ENCODE peak calls at places on chromosome 1, in five cellular contexts. J is brain microvascular endothelial cell, E is body of pancreas, Y is neural progenitor cell, A is AG04450. D is an unnamed sample.

GRCh38 chr1:154623358-154623757 is 15.4 kb upstream of the ADAR start:
- DNase-seq in A (no peak), E (peak), Y (no peak), J (no peak), D (no peak)

GRCh38 chr1:215005656-215006335 is 76.7 kb upstream of the KCNK2 start:
- DNase-seq in Y (no peak), J (no peak), A (no peak), E (no peak), D (no peak)

GRCh38 chr1:101732221-101732620 is 264.5 kb downstream of the OLFM3 start:
- DNase-seq in J (no peak), Y (no peak), E (no peak), A (no peak), D (no peak)

GRCh38 chr1:208202333-208202987 is 41.7 kb downstream of the PLXNA2 start:
- DNase-seq in E (no peak), J (no peak), A (no peak), Y (peak), D (no peak)

GRCh38 chr1:232138044-232138443 is 491.9 kb downstream of the SIPA1L2 start:
- DNase-seq in J (no peak), E (no peak), A (no peak), Y (no peak), D (no peak)

GRCh38 chr1:79777481-79778219 is 771.1 kb upstream of the ADGRL4 start:
- DNase-seq in E (no peak), J (no peak), Y (no peak), A (no peak), D (no peak)

GRCh38 chr1:55938861-55939260 is 640.5 kb downstream of the PLPP3 start:
- DNase-seq in J (no peak), A (no peak), Y (no peak), E (no peak), D (no peak)

GRCh38 chr1:171221665-171222591 is 26.4 kb upstream of the FMO1 start:
- DNase-seq in E (no peak), A (no peak), J (peak), Y (no peak), D (no peak)

GRCh38 chr1:15344380-15344779 is 65.3 kb upstream of the EFHD2 start:
- DNase-seq in A (no peak), Y (no peak), J (no peak), E (no peak), D (no peak)

GRCh38 chr1:212396638-212397037 is 18.0 kb downstream of the PACC1 start:
- DNase-seq in J (no peak), Y (no peak), A (no peak), E (no peak), D (no peak)

GRCh38 chr1:178634445-178634844 is 90.6 kb upstream of the RALGPS2 start:
- DNase-seq in J (no peak), A (no peak), E (no peak), Y (no peak), D (no peak)

GRCh38 chr1:99965646-99966375 is 4.0 kb upstream of the SLC35A3 start:
- DNase-seq in A (no peak), Y (no peak), E (no peak), J (no peak), D (no peak)

GRCh38 chr1:193406901-193407300 is 220.5 kb upstream of the B3GALT2 start:
- DNase-seq in Y (peak), A (no peak), E (peak), J (peak), D (peak)

GRCh38 chr1:208291923-208292711 is 47.9 kb upstream of the PLXNA2 start:
- DNase-seq in Y (no peak), J (no peak), E (no peak), A (no peak), D (no peak)

GRCh38 chr1:234643111-234643849 is 33.3 kb upstream of the IRF2BP2 start:
- DNase-seq in J (no peak), E (peak), A (no peak), Y (no peak), D (no peak)

GRCh38 chr1:38991638-38992449 is 768 bp downstream of the AKIRIN1 start:
- DNase-seq in J (peak), A (no peak), Y (peak), E (peak), D (no peak)

GRCh38 chr1:109274533-109275476 is 8.1 kb downstream of the PSRC1 start:
- DNase-seq in E (peak), A (no peak), J (no peak), Y (no peak), D (no peak)

GRCh38 chr1:85465099-85465790 is at the start of gene DDAH1:
- DNase-seq in J (peak), E (peak), A (no peak), Y (peak), D (no peak)

GRCh38 chr1:23210351-23210785 is 6.9 kb downstream of the HTR1D start:
- DNase-seq in A (no peak), E (no peak), Y (peak), J (no peak), D (no peak)

GRCh38 chr1:212690816-212691403 is 8.7 kb downstream of the BATF3 start:
- DNase-seq in J (no peak), A (no peak), E (no peak), Y (no peak), D (no peak)

GRCh38 chr1:22896184-22896583 is 76.5 kb downstream of the LACTBL1 start:
- DNase-seq in J (no peak), E (no peak), A (no peak), Y (no peak), D (no peak)

GRCh38 chr1:208595745-208596144 is 351.6 kb upstream of the PLXNA2 start:
- DNase-seq in A (no peak), Y (no peak), E (no peak), J (peak), D (no peak)

GRCh38 chr1:76901158-76901767 is 34.0 kb downstream of the ST6GALNAC5 start:
- DNase-seq in A (peak), E (peak), Y (peak), J (peak), D (no peak)

GRCh38 chr1:12040457-12041051 is 21.3 kb downstream of the MIIP start:
- DNase-seq in E (no peak), Y (peak), A (peak), J (peak), D (peak)

GRCh38 chr1:42046772-42047552 is 106.2 kb upstream of the GUCA2B start:
- DNase-seq in Y (no peak), A (no peak), J (no peak), E (peak), D (no peak)

GRCh38 chr1:28354121-28354520 is 15.4 kb upstream of the PHACTR4 start:
- DNase-seq in Y (no peak), J (peak), E (peak), A (no peak), D (no peak)

GRCh38 chr1:104073463-104073902 is 323.8 kb downstream of the AMY1C start:
- DNase-seq in E (no peak), A (no peak), J (no peak), Y (no peak), D (no peak)

GRCh38 chr1:246579818-246580217 is 13.6 kb downstream of the CNST start:
- DNase-seq in A (no peak), Y (no peak), E (no peak), J (no peak), D (no peak)

GRCh38 chr1:58805716-58806571 is 22.1 kb upstream of the JUN start:
- DNase-seq in A (no peak), Y (no peak), J (no peak), E (no peak), D (no peak)

GRCh38 chr1:14742181-14742980 is 143.9 kb downstream of the KAZN start:
- DNase-seq in A (peak), Y (no peak), J (peak), E (no peak), D (peak)

GRCh38 chr1:203643213-203644045 is 16.8 kb downstream of the ATP2B4 start:
- DNase-seq in J (peak), Y (no peak), E (no peak), A (no peak), D (no peak)

GRCh38 chr1:205658943-205659581 is 21.2 kb downstream of the SLC45A3 start:
- DNase-seq in E (peak), J (peak), A (no peak), Y (peak), D (no peak)

GRCh38 chr1:57164584-57164983 is 198.8 kb upstream of the C8B start:
- DNase-seq in J (no peak), Y (no peak), A (no peak), E (no peak), D (no peak)

GRCh38 chr1:232613752-232614381 is 16.1 kb downstream of the SIPA1L2 start:
- DNase-seq in J (peak), E (no peak), A (peak), Y (no peak), D (peak)

GRCh38 chr1:186152227-186152944 is 222.7 kb downstream of the TPR start:
- DNase-seq in Y (peak), J (peak), E (no peak), A (peak), D (peak)

GRCh38 chr1:117780981-117781475 is 148.4 kb downstream of the GDAP2 start:
- DNase-seq in Y (no peak), E (no peak), A (no peak), J (no peak), D (no peak)

GRCh38 chr1:21259316-21260076 is 30.8 kb downstream of the ECE1 start:
- DNase-seq in Y (no peak), A (no peak), J (no peak), E (no peak), D (no peak)

GRCh38 chr1:21257431-21258135 is 32.7 kb downstream of the ECE1 start:
- DNase-seq in E (no peak), J (no peak), Y (no peak), A (no peak), D (no peak)

GRCh38 chr1:21260405-21261129 is 29.7 kb downstream of the ECE1 start:
- DNase-seq in E (no peak), J (no peak), A (no peak), Y (no peak), D (no peak)

GRCh38 chr1:21256776-21257175 is 33.5 kb downstream of the ECE1 start:
- DNase-seq in E (no peak), A (no peak), J (no peak), Y (no peak), D (no peak)

GRCh38 chr1:21258331-21259134 is 31.7 kb downstream of the ECE1 start:
- DNase-seq in J (no peak), E (no peak), A (no peak), Y (no peak), D (no peak)
- TF ChIP-seq CTCF in J (no peak), E (no peak), A (no peak), Y (no peak), D (no peak)

GRCh38 chr1:160129046-160129445 is 13.5 kb downstream of the ATP1A2 start:
- DNase-seq in A (no peak), E (no peak), Y (no peak), J (no peak), D (no peak)
- H3K4me3 ChIP-seq in A (no peak), E (no peak), Y (no peak), J (no peak), D (no peak)

GRCh38 chr1:226637147-226637935 is 88.8 kb downstream of the STUM start:
- DNase-seq in E (no peak), A (no peak), J (no peak), Y (peak), D (no peak)
- TF ChIP-seq CTCF in E (no peak), A (peak), J (peak), Y (peak), D (peak)

GRCh38 chr1:43552059-43552742 is 21.5 kb downstream of the PTPRF start:
- DNase-seq in E (peak), J (no peak), Y (no peak), A (no peak), D (no peak)

GRCh38 chr1:43551396-43551888 is 20.8 kb downstream of the PTPRF start:
- DNase-seq in Y (no peak), E (peak), J (no peak), A (no peak), D (no peak)

GRCh38 chr1:43552813-43553212 is 22.1 kb downstream of the PTPRF start:
- DNase-seq in A (no peak), Y (no peak), J (no peak), E (peak), D (peak)

GRCh38 chr1:43549921-43550597 is 19.4 kb downstream of the PTPRF start:
- DNase-seq in A (no peak), J (no peak), E (peak), Y (peak), D (no peak)

GRCh38 chr1:43550598-43551246 is 20.0 kb downstream of the PTPRF start:
- DNase-seq in Y (no peak), A (no peak), J (no peak), E (peak), D (no peak)
- H3K4me3 ChIP-seq in Y (peak), A (no peak), J (no peak), E (no peak), D (no peak)

GRCh38 chr1:150161747-150162581 is 12.2 kb downstream of the PLEKHO1 start:
- DNase-seq in Y (peak), A (no peak), E (no peak), J (no peak), D (no peak)

GRCh38 chr1:150164769-150165168 is 15.1 kb downstream of the PLEKHO1 start:
- DNase-seq in E (no peak), J (no peak), A (no peak), Y (no peak), D (no peak)

GRCh38 chr1:150162582-150162861 is 12.8 kb downstream of the PLEKHO1 start:
- DNase-seq in A (no peak), E (no peak), J (no peak), Y (no peak), D (no peak)

GRCh38 chr1:150164224-150164623 is 14.5 kb downstream of the PLEKHO1 start:
- DNase-seq in A (no peak), Y (no peak), J (no peak), E (peak), D (no peak)

GRCh38 chr1:150162862-150163706 is 13.4 kb downstream of the PLEKHO1 start:
- DNase-seq in J (peak), Y (peak), A (peak), E (peak), D (peak)
- TF ChIP-seq CTCF in J (peak), Y (no peak), A (no peak), E (no peak), D (peak)

GRCh38 chr1:201418461-201418860 is 3.1 kb downstream of the TNNI1 start:
- DNase-seq in E (no peak), A (no peak), J (no peak), Y (no peak), D (no peak)
- H3K4me3 ChIP-seq in E (no peak), A (no peak), J (no peak), Y (no peak), D (no peak)

GRCh38 chr1:25809929-25810328 is 9.8 kb upstream of the MTFR1L start:
- DNase-seq in A (no peak), J (no peak), E (no peak), Y (no peak), D (no peak)
- TF ChIP-seq CTCF in A (no peak), J (no peak), E (no peak), Y (no peak), D (no peak)

GRCh38 chr1:222994506-222995229 is 148.4 kb downstream of the TLR5 start:
- DNase-seq in A (peak), Y (peak), J (no peak), E (no peak), D (peak)

GRCh38 chr1:222996307-222996983 is 146.6 kb downstream of the TLR5 start:
- DNase-seq in E (no peak), Y (no peak), J (no peak), A (no peak), D (no peak)

GRCh38 chr1:222995620-222996306 is 147.3 kb downstream of the TLR5 start:
- DNase-seq in E (no peak), J (no peak), Y (no peak), A (no peak), D (no peak)

GRCh38 chr1:222991908-222992307 is 151.1 kb downstream of the TLR5 start:
- DNase-seq in J (no peak), Y (no peak), E (no peak), A (no peak), D (no peak)

GRCh38 chr1:222995230-222995580 is 147.8 kb downstream of the TLR5 start:
- DNase-seq in J (no peak), A (no peak), Y (no peak), E (no peak), D (no peak)
- H3K4me3 ChIP-seq in J (no peak), A (no peak), Y (no peak), E (no peak), D (no peak)

DNA sequence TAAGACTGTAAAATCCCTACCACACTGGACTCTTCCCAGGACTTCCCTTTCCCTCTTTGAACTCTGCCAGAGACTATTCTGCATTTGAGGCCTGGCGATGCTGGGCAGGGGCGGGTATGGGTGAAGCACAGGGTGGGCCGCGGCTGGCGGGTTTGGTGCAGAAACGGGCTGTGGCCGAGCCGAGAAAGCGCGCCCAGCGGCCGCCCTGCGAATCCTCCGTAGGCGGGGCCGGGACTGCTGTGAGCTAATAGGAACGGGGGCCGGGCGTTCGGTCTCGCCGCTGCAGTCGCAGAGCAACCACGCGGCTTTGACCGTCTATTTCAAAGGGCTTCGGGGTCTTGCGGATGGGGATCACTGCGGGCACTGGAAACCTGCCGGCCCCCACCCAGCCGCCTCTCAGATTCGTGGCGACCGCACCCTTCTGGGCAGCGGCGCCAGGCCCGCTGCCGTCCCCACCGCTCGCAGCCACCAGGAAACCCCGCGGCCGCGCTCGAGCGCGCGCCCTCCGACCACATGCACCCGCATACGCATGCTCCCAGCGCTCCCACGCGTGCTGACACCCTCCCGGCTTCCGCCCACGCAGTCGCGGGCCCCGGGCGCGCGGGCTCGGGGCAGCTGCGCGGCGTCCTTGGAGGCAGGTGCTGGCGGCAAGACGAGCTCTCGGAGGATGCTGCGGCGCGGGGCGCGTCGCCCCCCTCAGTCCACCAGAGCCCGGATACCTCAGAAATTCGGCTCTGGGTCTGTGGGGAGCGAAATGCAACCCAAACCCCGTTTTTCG is 32.7 kb downstream of the DNTTIP2 start:
- DNase-seq in A (peak), Y (peak), E (peak), J (peak), D (no peak)
- TF ChIP-seq CTCF in A (peak), Y (peak), E (peak), J (peak), D (peak)

D was measured in AG09309.